ENCODE peak calls at places on chromosomes 7 and 10, in five cellular contexts. One of them, this sample, is unnamed.
A peak's percentile ranks its signal among the peaks of the same experiment; 100 is the strongest.

GRCh38 chr10:3333426-3333825 is 160.8 kb upstream of the PITRM1 start:
- DNase-seq in mesendoderm: peak; percentile 81
- DNase-seq in cerebellum: no peak
- DNase-seq in COR-L47: no peak
- DNase-seq in IMR-90: no peak
- DNase-seq in this sample: peak; percentile 43

GRCh38 chr7:80520199-80520598 is 8.3 kb upstream of the GNAT3 start:
- DNase-seq in mesendoderm: no peak
- DNase-seq in cerebellum: no peak
- DNase-seq in COR-L47: peak; percentile 4
- DNase-seq in IMR-90: peak; percentile 21
- DNase-seq in this sample: no peak

GRCh38 chr10:26438534-26439269 is 561 bp downstream of the APBB1IP start:
- DNase-seq in mesendoderm: peak; percentile 18
- DNase-seq in cerebellum: no peak
- DNase-seq in COR-L47: no peak
- DNase-seq in IMR-90: no peak
- DNase-seq in this sample: peak; percentile 69

GRCh38 chr10:91643700-91644099 is 10.8 kb upstream of the PPP1R3C start:
- DNase-seq in mesendoderm: peak; percentile 36
- DNase-seq in cerebellum: no peak
- DNase-seq in COR-L47: no peak
- DNase-seq in IMR-90: no peak
- DNase-seq in this sample: peak; percentile 28

GRCh38 chr10:8302565-8302964 is 248.1 kb downstream of the GATA3 start:
- DNase-seq in mesendoderm: no peak
- DNase-seq in cerebellum: no peak
- DNase-seq in COR-L47: no peak
- DNase-seq in IMR-90: no peak
- DNase-seq in this sample: no peak

GRCh38 chr7:22404421-22405023 is 47.6 kb upstream of the RAPGEF5 start:
- DNase-seq in mesendoderm: no peak
- DNase-seq in cerebellum: no peak
- DNase-seq in COR-L47: no peak
- DNase-seq in IMR-90: no peak
- DNase-seq in this sample: no peak

GRCh38 chr10:29443745-29444523 is 155.1 kb downstream of the LYZL1 start:
- DNase-seq in mesendoderm: peak; percentile 18
- DNase-seq in cerebellum: no peak
- DNase-seq in COR-L47: no peak
- DNase-seq in IMR-90: peak; percentile 25
- DNase-seq in this sample: peak; percentile 41

GRCh38 chr10:73113543-73113942 is 3.3 kb downstream of the NUDT13 start:
- DNase-seq in mesendoderm: no peak
- DNase-seq in cerebellum: no peak
- DNase-seq in COR-L47: no peak
- DNase-seq in IMR-90: peak; percentile 45
- DNase-seq in this sample: no peak

GRCh38 chr7:95246935-95247370 is 77.4 kb downstream of the PON1 start:
- DNase-seq in mesendoderm: peak; percentile 88
- DNase-seq in cerebellum: peak; percentile 37
- DNase-seq in COR-L47: peak; percentile 80
- DNase-seq in IMR-90: peak; percentile 62
- DNase-seq in this sample: peak; percentile 64

GRCh38 chr10:30028006-30028441 is 31.4 kb downstream of the JCAD start:
- DNase-seq in mesendoderm: no peak
- DNase-seq in cerebellum: no peak
- DNase-seq in COR-L47: no peak
- DNase-seq in IMR-90: no peak
- DNase-seq in this sample: no peak

GRCh38 chr10:79982861-79983260 is 34.0 kb upstream of the SFTPD start:
- DNase-seq in mesendoderm: no peak
- DNase-seq in cerebellum: no peak
- DNase-seq in COR-L47: no peak
- DNase-seq in IMR-90: no peak
- DNase-seq in this sample: no peak

GRCh38 chr10:61140765-61141392 is 196.9 kb upstream of the RHOBTB1 start:
- DNase-seq in mesendoderm: peak; percentile 41
- DNase-seq in cerebellum: peak; percentile 24
- DNase-seq in COR-L47: peak; percentile 62
- DNase-seq in IMR-90: peak; percentile 77
- DNase-seq in this sample: no peak

GRCh38 chr10:131310054-131310903 is 1.2 kb downstream of the TCERG1L start:
- DNase-seq in mesendoderm: peak; percentile 55
- DNase-seq in cerebellum: no peak
- DNase-seq in COR-L47: no peak
- DNase-seq in IMR-90: no peak
- DNase-seq in this sample: no peak

GRCh38 chr7:148783801-148784527 is 85.3 kb downstream of the CUL1 start:
- DNase-seq in mesendoderm: no peak
- DNase-seq in cerebellum: no peak
- DNase-seq in COR-L47: no peak
- DNase-seq in IMR-90: no peak
- DNase-seq in this sample: no peak

GRCh38 chr10:78070726-78071125 is 37.1 kb downstream of the RPS24 start:
- DNase-seq in mesendoderm: no peak
- DNase-seq in cerebellum: peak; percentile 17
- DNase-seq in COR-L47: no peak
- DNase-seq in IMR-90: no peak
- DNase-seq in this sample: no peak

GRCh38 chr7:113099284-113099919 is 12.8 kb upstream of the GPR85 start:
- DNase-seq in mesendoderm: peak; percentile 81
- DNase-seq in cerebellum: no peak
- DNase-seq in COR-L47: no peak
- DNase-seq in IMR-90: peak; percentile 17
- DNase-seq in this sample: peak; percentile 68

GRCh38 chr10:4450981-4451501 is 375.0 kb upstream of the AKR1E2 start:
- DNase-seq in mesendoderm: peak; percentile 71
- DNase-seq in cerebellum: no peak
- DNase-seq in COR-L47: no peak
- DNase-seq in IMR-90: peak; percentile 90
- DNase-seq in this sample: peak; percentile 29

GRCh38 chr7:68488366-68489060 is 1109.8 kb upstream of the AUTS2 start:
- DNase-seq in mesendoderm: no peak
- DNase-seq in cerebellum: no peak
- DNase-seq in COR-L47: no peak
- DNase-seq in IMR-90: no peak
- DNase-seq in this sample: no peak

GRCh38 chr7:153430931-153431330 is 621.3 kb upstream of the DPP6 start:
- DNase-seq in mesendoderm: peak; percentile 22
- DNase-seq in cerebellum: no peak
- DNase-seq in COR-L47: no peak
- DNase-seq in IMR-90: no peak
- DNase-seq in this sample: peak; percentile 81

GRCh38 chr7:78499283-78499682 is 700.7 kb downstream of the PHTF2 start:
- DNase-seq in mesendoderm: no peak
- DNase-seq in cerebellum: no peak
- DNase-seq in COR-L47: no peak
- DNase-seq in IMR-90: peak; percentile 46
- DNase-seq in this sample: no peak

GRCh38 chr10:65497837-65498236 is 1428.0 kb upstream of the LRRTM3 start:
- DNase-seq in mesendoderm: no peak
- DNase-seq in cerebellum: no peak
- DNase-seq in COR-L47: no peak
- DNase-seq in IMR-90: no peak
- DNase-seq in this sample: no peak

GRCh38 chr10:103691723-103692380 is 163.5 kb downstream of the SH3PXD2A start:
- DNase-seq in mesendoderm: no peak
- DNase-seq in cerebellum: peak; percentile 49
- DNase-seq in COR-L47: no peak
- DNase-seq in IMR-90: peak; percentile 48
- DNase-seq in this sample: no peak

GRCh38 chr7:38186593-38187314 is 8.7 kb downstream of the STARD3NL start:
- DNase-seq in mesendoderm: peak; percentile 77
- DNase-seq in cerebellum: no peak
- DNase-seq in COR-L47: no peak
- DNase-seq in IMR-90: peak; percentile 61
- DNase-seq in this sample: no peak

GRCh38 chr7:22864855-22865606 is 42.4 kb upstream of the TOMM7 start:
- DNase-seq in mesendoderm: peak; percentile 48
- DNase-seq in cerebellum: no peak
- DNase-seq in COR-L47: no peak
- DNase-seq in IMR-90: no peak
- DNase-seq in this sample: peak; percentile 44

GRCh38 chr7:67788689-67789088 is 792.1 kb downstream of the TYW1 start:
- DNase-seq in mesendoderm: no peak
- DNase-seq in cerebellum: peak; percentile 19
- DNase-seq in COR-L47: peak; percentile 17
- DNase-seq in IMR-90: no peak
- DNase-seq in this sample: no peak

GRCh38 chr7:100679927-100680588 is 6.5 kb downstream of the GNB2 start:
- DNase-seq in mesendoderm: no peak
- DNase-seq in cerebellum: no peak
- DNase-seq in COR-L47: no peak
- DNase-seq in IMR-90: no peak
- DNase-seq in this sample: no peak

GRCh38 chr7:1666251-1666778 is 3.8 kb upstream of the ELFN1 start:
- DNase-seq in mesendoderm: no peak
- DNase-seq in cerebellum: no peak
- DNase-seq in COR-L47: no peak
- DNase-seq in IMR-90: no peak
- DNase-seq in this sample: no peak

GRCh38 chr7:55438085-55438764 is 73.1 kb downstream of the LANCL2 start:
- DNase-seq in mesendoderm: peak; percentile 26
- DNase-seq in cerebellum: no peak
- DNase-seq in COR-L47: peak; percentile 59
- DNase-seq in IMR-90: no peak
- DNase-seq in this sample: no peak

GRCh38 chr10:107855933-107856332 is 691.4 kb upstream of the SORCS1 start:
- DNase-seq in mesendoderm: no peak
- DNase-seq in cerebellum: no peak
- DNase-seq in COR-L47: no peak
- DNase-seq in IMR-90: no peak
- DNase-seq in this sample: no peak

GRCh38 chr7:64183126-64183742 is 23.8 kb upstream of the ZNF735 start:
- DNase-seq in mesendoderm: no peak
- DNase-seq in cerebellum: no peak
- DNase-seq in COR-L47: no peak
- DNase-seq in IMR-90: no peak
- DNase-seq in this sample: peak; percentile 25

GRCh38 chr10:128506423-128506822 is 380.2 kb upstream of the MKI67 start:
- DNase-seq in mesendoderm: no peak
- DNase-seq in cerebellum: no peak
- DNase-seq in COR-L47: no peak
- DNase-seq in IMR-90: no peak
- DNase-seq in this sample: no peak

GRCh38 chr10:77485847-77486246 is 151.8 kb downstream of the KCNMA1 start:
- DNase-seq in mesendoderm: peak; percentile 44
- DNase-seq in cerebellum: no peak
- DNase-seq in COR-L47: no peak
- DNase-seq in IMR-90: no peak
- DNase-seq in this sample: peak; percentile 19